ENCODE peak calls at places on chromosomes 3 and 15, in nine cellular contexts. K, B, F, Q, J, X, I, V and Y are unnamed samples.
A peak's percentile ranks its signal among the peaks of the same experiment; 100 is the strongest.

GRCh38 chr15:60869851-60870250 is 359.3 kb downstream of the RORA start:
- DNase-seq in K (no peak), B (no peak), F (no peak), Q (no peak), J (no peak), X (no peak), I (no peak), V (no peak), Y (no peak)

GRCh38 chr3:42118762-42119361 is 27.7 kb downstream of the TRAK1 start:
- DNase-seq in K (peak; percentile 65), B (peak; percentile 46), F (peak; percentile 64), Q (peak; percentile 48), J (peak; percentile 85), X (peak; percentile 52), I (no peak), V (peak; percentile 43), Y (no peak)

GRCh38 chr3:169746924-169747323 is 17.9 kb downstream of the TERC start:
- DNase-seq in K (no peak), B (peak; percentile 43), F (no peak), Q (no peak), J (no peak), X (peak; percentile 11), I (no peak), V (no peak), Y (no peak)

GRCh38 chr3:175869398-175869797 is 1010.3 kb downstream of the NAALADL2 start:
- DNase-seq in K (no peak), B (no peak), F (no peak), Q (no peak), J (no peak), X (peak; percentile 1), I (no peak), V (no peak), Y (no peak)

GRCh38 chr15:42137461-42138261 is 18.8 kb downstream of the PLA2G4F start:
- DNase-seq in K (peak; percentile 66), B (peak; percentile 51), F (peak; percentile 54), Q (peak; percentile 57), J (peak; percentile 81), X (peak; percentile 67), I (no peak), V (peak; percentile 77), Y (no peak)

GRCh38 chr15:58438956-58439355 is 7.2 kb downstream of the LIPC start:
- DNase-seq in K (no peak), B (peak; percentile 67), F (peak; percentile 59), Q (peak; percentile 42), J (peak; percentile 61), X (peak; percentile 83), I (peak; percentile 33), V (peak; percentile 77), Y (no peak)

GRCh38 chr3:175956964-175957363 is 1097.8 kb downstream of the NAALADL2 start:
- DNase-seq in K (peak; percentile 11), B (peak; percentile 21), F (peak; percentile 26), Q (no peak), J (peak; percentile 62), X (peak; percentile 45), I (no peak), V (peak; percentile 16), Y (no peak)

GRCh38 chr3:123394391-123395022 is 54.4 kb downstream of the ADCY5 start:
- DNase-seq in K (no peak), B (no peak), F (no peak), Q (no peak), J (no peak), X (peak; percentile 8), I (no peak), V (no peak), Y (no peak)

GRCh38 chr3:33602829-33603228 is 115.2 kb downstream of the CLASP2 start:
- DNase-seq in K (no peak), B (no peak), F (no peak), Q (no peak), J (no peak), X (no peak), I (no peak), V (no peak), Y (no peak)

GRCh38 chr15:52326758-52327157 is 31.2 kb upstream of the MYO5C start:
- DNase-seq in K (no peak), B (no peak), F (no peak), Q (peak; percentile 42), J (no peak), X (no peak), I (no peak), V (no peak), Y (no peak)

GRCh38 chr15:68017221-68017620 is 36.9 kb upstream of the PIAS1 start:
- DNase-seq in K (no peak), B (no peak), F (no peak), Q (no peak), J (peak; percentile 21), X (no peak), I (no peak), V (no peak), Y (no peak)

GRCh38 chr3:36876181-36876936 is 68.5 kb downstream of the TRANK1 start:
- DNase-seq in K (peak; percentile 67), B (no peak), F (no peak), Q (no peak), J (no peak), X (peak; percentile 92), I (no peak), V (no peak), Y (peak; percentile 87)

GRCh38 chr15:80468776-80469175 is 64.6 kb downstream of the ARNT2 start:
- DNase-seq in K (no peak), B (no peak), F (no peak), Q (no peak), J (no peak), X (no peak), I (no peak), V (no peak), Y (no peak)

GRCh38 chr3:160331127-160331937 is 67.7 kb downstream of the IFT80 start:
- DNase-seq in K (peak; percentile 36), B (no peak), F (peak; percentile 80), Q (peak; percentile 78), J (peak; percentile 76), X (peak; percentile 43), I (no peak), V (no peak), Y (no peak)

GRCh38 chr15:81294501-81294850 is 29.5 kb downstream of the STARD5 start:
- DNase-seq in K (no peak), B (peak; percentile 23), F (no peak), Q (no peak), J (no peak), X (no peak), I (no peak), V (no peak), Y (no peak)

GRCh38 chr3:178078933-178079332 is 457.3 kb upstream of the KCNMB2 start:
- DNase-seq in K (peak; percentile 48), B (no peak), F (peak; percentile 17), Q (peak; percentile 68), J (no peak), X (no peak), I (no peak), V (no peak), Y (no peak)

GRCh38 chr3:105232536-105232935 is 134.2 kb upstream of the ALCAM start:
- DNase-seq in K (no peak), B (no peak), F (no peak), Q (no peak), J (no peak), X (no peak), I (no peak), V (no peak), Y (no peak)

GRCh38 chr15:58146734-58147133 is 8.6 kb downstream of the AQP9 start:
- DNase-seq in K (peak; percentile 30), B (peak; percentile 78), F (peak; percentile 37), Q (peak; percentile 80), J (peak; percentile 60), X (no peak), I (peak; percentile 5), V (no peak), Y (no peak)

GRCh38 chr3:16249336-16249735 is 15.4 kb downstream of the DPH3 start:
- DNase-seq in K (no peak), B (peak; percentile 19), F (no peak), Q (peak; percentile 63), J (peak; percentile 60), X (peak; percentile 53), I (peak; percentile 38), V (peak; percentile 27), Y (no peak)

GRCh38 chr15:79442911-79443310 is 10.8 kb downstream of the MINAR1 start:
- DNase-seq in K (no peak), B (no peak), F (no peak), Q (no peak), J (no peak), X (no peak), I (no peak), V (no peak), Y (no peak)

GRCh38 chr15:101204744-101205535 is 46.9 kb downstream of the CHSY1 start:
- DNase-seq in K (no peak), B (no peak), F (no peak), Q (peak; percentile 65), J (no peak), X (no peak), I (no peak), V (no peak), Y (no peak)

GRCh38 chr15:77870195-77871065 is 207.1 kb downstream of the TBC1D2B start:
- DNase-seq in K (peak; percentile 40), B (peak; percentile 58), F (peak; percentile 51), Q (peak; percentile 58), J (peak; percentile 73), X (peak; percentile 75), I (peak; percentile 43), V (peak; percentile 63), Y (no peak)

GRCh38 chr3:142288032-142288638 is 62.8 kb upstream of the GK5 start:
- DNase-seq in K (no peak), B (no peak), F (no peak), Q (peak; percentile 20), J (no peak), X (peak; percentile 27), I (no peak), V (no peak), Y (no peak)

GRCh38 chr3:197959891-197960693 is at the start of gene LMLN:
- DNase-seq in K (peak; percentile 96), B (peak; percentile 96), F (peak; percentile 87), Q (peak; percentile 95), J (peak; percentile 96), X (peak; percentile 96), I (peak; percentile 87), V (peak; percentile 98), Y (peak; percentile 82)

GRCh38 chr3:38028621-38029361 is 651 bp downstream of the PLCD1 start:
- DNase-seq in K (no peak), B (no peak), F (no peak), Q (no peak), J (no peak), X (no peak), I (no peak), V (no peak), Y (no peak)

GRCh38 chr3:131655076-131655685 is 152.4 kb upstream of the MRPL3 start:
- DNase-seq in K (no peak), B (no peak), F (peak; percentile 63), Q (peak; percentile 12), J (no peak), X (no peak), I (no peak), V (no peak), Y (no peak)

GRCh38 chr3:49733551-49733950 is 9.8 kb upstream of the GMPPB start:
- DNase-seq in K (no peak), B (no peak), F (no peak), Q (no peak), J (no peak), X (no peak), I (no peak), V (no peak), Y (no peak)

GRCh38 chr15:101578443-101578894 is 73.7 kb downstream of the TM2D3 start:
- DNase-seq in K (peak; percentile 70), B (peak; percentile 76), F (peak; percentile 18), Q (peak; percentile 8), J (peak; percentile 53), X (peak; percentile 1), I (no peak), V (peak; percentile 31), Y (no peak)

GRCh38 chr3:8737301-8737700 is 3.7 kb downstream of the CAV3 start:
- DNase-seq in K (no peak), B (no peak), F (no peak), Q (no peak), J (no peak), X (no peak), I (no peak), V (no peak), Y (no peak)

GRCh38 chr15:45943255-45943654 is 308.4 kb downstream of the SQOR start:
- DNase-seq in K (no peak), B (no peak), F (peak; percentile 68), Q (no peak), J (peak; percentile 91), X (peak; percentile 5), I (no peak), V (no peak), Y (no peak)

GRCh38 chr15:87619161-87619960 is 637.2 kb downstream of the NTRK3 start:
- DNase-seq in K (peak; percentile 17), B (no peak), F (no peak), Q (peak; percentile 28), J (peak; percentile 32), X (peak; percentile 73), I (peak; percentile 15), V (no peak), Y (no peak)